ENCODE peak calls at places on chromosome 9, in five cellular contexts. Z, H, G, J and W are unnamed samples.

GRCh38 chr9:83509372-83509771 is 28.8 kb downstream of the FRMD3 start:
- DNase-seq in G (peak), H (peak), Z (no peak), J (no peak), W (peak)

GRCh38 chr9:34230556-34230955 is 51.7 kb downstream of the UBAP1 start:
- DNase-seq in Z (no peak), H (no peak), G (peak), J (no peak), W (no peak)

GRCh38 chr9:69970001-69970531 is 73.6 kb upstream of the MAMDC2 start:
- DNase-seq in J (no peak), Z (no peak), G (peak), H (no peak), W (no peak)

GRCh38 chr9:106816524-106816923 is 46.4 kb upstream of the ZNF462 start:
- DNase-seq in G (no peak), H (no peak), Z (no peak), J (no peak), W (no peak)

GRCh38 chr9:68501159-68501506 is 39.5 kb downstream of the TMEM252 start:
- DNase-seq in H (no peak), Z (no peak), J (no peak), G (peak), W (no peak)

GRCh38 chr9:86756576-86757381 is 190.5 kb downstream of the GAS1 start:
- DNase-seq in G (no peak), J (no peak), H (no peak), Z (no peak), W (no peak)

GRCh38 chr9:87861332-87861731 is 21.3 kb upstream of the SPATA31E1 start:
- DNase-seq in G (no peak), J (no peak), Z (no peak), H (no peak), W (no peak)

GRCh38 chr9:9645006-9645405 is 967.8 kb downstream of the PTPRD start:
- DNase-seq in Z (no peak), H (no peak), G (no peak), J (no peak), W (no peak)

GRCh38 chr9:125346351-125346750 is 84.7 kb downstream of the GAPVD1 start:
- DNase-seq in H (no peak), J (no peak), G (no peak), Z (no peak), W (no peak)

GRCh38 chr9:69325409-69326212 is 596 bp downstream of the ENTREP1 start:
- DNase-seq in G (no peak), H (peak), J (peak), Z (no peak), W (no peak)

GRCh38 chr9:84445737-84446136 is 105.2 kb upstream of the SLC28A3 start:
- DNase-seq in H (no peak), G (no peak), Z (no peak), J (no peak), W (no peak)

DNA sequence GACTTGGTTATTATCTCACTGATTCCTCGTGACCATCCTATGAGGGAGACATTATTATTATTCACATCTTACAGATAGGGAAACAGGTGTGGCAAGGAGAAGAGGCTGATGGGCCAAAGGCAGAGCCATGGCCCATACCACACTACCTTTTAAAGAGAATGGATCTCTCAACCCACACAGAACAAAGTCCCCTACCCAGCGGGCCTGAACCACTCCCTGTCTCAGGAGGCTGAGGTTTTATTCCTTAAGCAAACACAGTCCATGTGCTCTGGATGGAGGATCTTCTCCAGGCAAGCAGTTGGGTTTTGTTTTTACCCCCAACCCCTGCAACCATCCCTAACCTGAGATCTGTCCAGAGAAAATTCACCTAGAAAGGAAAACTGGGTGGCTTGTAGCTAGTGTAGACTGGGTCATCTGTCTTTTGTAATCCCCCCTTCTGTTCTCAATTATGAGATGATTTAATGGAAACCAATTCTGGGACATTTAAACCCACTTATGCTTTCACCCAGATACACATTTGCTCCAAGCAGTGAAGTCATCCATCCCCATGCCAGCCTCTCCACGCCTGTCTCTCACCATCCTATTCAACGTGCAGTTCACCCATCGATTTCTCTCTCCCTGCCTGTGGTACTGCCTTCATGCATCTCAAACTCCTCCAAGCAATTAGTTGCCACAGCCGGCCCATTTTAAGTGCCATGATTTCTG is 2.0 kb downstream of the PHF19 start:
- DNase-seq in J (no peak), Z (no peak), G (no peak), H (no peak), W (no peak)
- H3K4me3 ChIP-seq in J (no peak), Z (peak), G (peak), H (no peak), W (no peak)

GRCh38 chr9:33161011-33161588 is 6.0 kb downstream of the B4GALT1 start:
- DNase-seq in J (peak), Z (peak), H (no peak), G (peak), W (peak)
- H3K4me3 ChIP-seq in J (no peak), Z (peak), H (no peak), G (peak), W (peak)

GRCh38 chr9:33198163-33198562 is 31.0 kb upstream of the B4GALT1 start:
- DNase-seq in G (peak), J (peak), Z (no peak), H (no peak), W (peak)

GRCh38 chr9:33197279-33197678 is 30.1 kb upstream of the B4GALT1 start:
- DNase-seq in H (no peak), G (no peak), Z (no peak), J (peak), W (no peak)

GRCh38 chr9:33196736-33197135 is 29.6 kb upstream of the B4GALT1 start:
- DNase-seq in J (no peak), H (no peak), G (no peak), Z (no peak), W (no peak)

GRCh38 chr9:33202552-33203300 is 35.6 kb upstream of the B4GALT1 start:
- DNase-seq in J (peak), H (no peak), G (peak), Z (no peak), W (no peak)

GRCh38 chr9:33202018-33202417 is 34.9 kb upstream of the B4GALT1 start:
- DNase-seq in G (no peak), H (no peak), J (no peak), Z (no peak), W (no peak)
- H3K4me3 ChIP-seq in G (no peak), H (no peak), J (no peak), Z (no peak), W (no peak)

GRCh38 chr9:16755467-16755866 is 115.0 kb downstream of the BNC2 start:
- DNase-seq in G (no peak), J (no peak), Z (no peak), H (no peak), W (no peak)

GRCh38 chr9:16754662-16755061 is 115.8 kb downstream of the BNC2 start:
- DNase-seq in H (no peak), J (no peak), Z (no peak), G (no peak), W (no peak)

GRCh38 chr9:16753256-16753655 is 117.2 kb downstream of the BNC2 start:
- DNase-seq in Z (no peak), H (no peak), J (no peak), G (peak), W (peak)

GRCh38 chr9:16752615-16753014 is 117.9 kb downstream of the BNC2 start:
- DNase-seq in J (no peak), Z (no peak), H (no peak), G (no peak), W (no peak)
- H3K4me3 ChIP-seq in J (no peak), Z (no peak), H (no peak), G (no peak), W (no peak)

GRCh38 chr9:136857606-136858412 is 5.7 kb downstream of the MAMDC4 start:
- DNase-seq in H (no peak), Z (peak), J (peak), G (no peak), W (no peak)
- H3K4me3 ChIP-seq in H (no peak), Z (no peak), J (no peak), G (no peak), W (no peak)

DNA sequence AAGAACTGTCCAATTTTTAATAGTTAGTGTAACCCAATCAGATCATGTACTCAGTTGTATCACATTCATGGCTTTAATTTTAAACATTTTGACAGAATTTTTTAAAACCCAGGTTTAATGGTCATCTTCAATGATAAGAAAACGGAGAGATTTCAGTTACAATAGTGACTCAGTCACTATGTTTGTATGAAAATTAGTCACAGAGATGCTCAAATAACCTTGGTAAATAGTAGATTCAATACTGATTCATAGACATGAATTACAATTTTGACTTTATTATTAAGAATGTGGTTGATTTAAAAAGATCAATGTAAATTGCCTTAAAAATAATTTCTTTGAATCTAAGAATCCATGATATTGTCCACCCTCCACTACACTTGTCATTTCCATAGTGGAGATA is 64.6 kb upstream of the TYRP1 start:
- DNase-seq in G (no peak), Z (no peak), H (no peak), J (no peak), W (no peak)
- H3K4me3 ChIP-seq in G (no peak), Z (no peak), H (no peak), J (no peak), W (no peak)

DNA sequence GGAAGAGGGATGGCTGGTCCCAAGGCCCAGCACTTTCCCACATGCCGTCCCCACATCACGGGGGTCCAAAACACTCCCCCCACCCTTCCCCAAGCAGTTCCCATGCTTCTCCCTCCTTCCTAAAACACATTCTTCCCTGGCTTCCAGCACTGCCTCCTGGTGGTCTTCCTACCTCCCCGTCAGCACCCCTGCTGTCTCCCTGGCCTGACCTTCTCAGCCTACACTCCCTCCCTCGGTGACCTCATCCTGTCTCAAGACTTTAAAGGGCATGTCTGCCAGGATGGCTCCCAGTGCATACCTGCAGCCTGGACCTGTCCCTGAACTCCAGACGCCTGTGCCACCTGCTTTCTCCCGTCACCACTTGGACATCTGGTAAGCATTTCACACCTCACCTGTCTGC is 4.3 kb upstream of the NCS1 start:
- DNase-seq in Z (no peak), H (no peak), J (no peak), G (no peak), W (no peak)
- H3K4me3 ChIP-seq in Z (no peak), H (no peak), J (no peak), G (no peak), W (no peak)

GRCh38 chr9:14690986-14691730 is 2.1 kb downstream of the ZDHHC21 start:
- DNase-seq in J (no peak), G (no peak), H (no peak), Z (no peak), W (no peak)
- H3K4me3 ChIP-seq in J (no peak), G (no peak), H (no peak), Z (no peak), W (no peak)

GRCh38 chr9:98708103-98708932 is 417 bp downstream of the GABBR2 start:
- DNase-seq in G (peak), H (no peak), Z (peak), J (no peak), W (no peak)
- H3K4me3 ChIP-seq in G (peak), H (peak), Z (peak), J (peak), W (no peak)